ENCODE peak calls at places on chromosomes 6 and 20, in seven cellular contexts. One of them, this sample, is unnamed.

GRCh38 chr6:143513410-143513809 is 1.9 kb upstream of the FUCA2 start:
- DNase-seq in neural progenitor cell: peak; percentile 59
- DNase-seq in SK-N-SH: peak; percentile 23
- DNase-seq in psoas muscle: no peak
- DNase-seq in IMR-90: no peak
- DNase-seq in cardiac muscle cell: no peak
- DNase-seq in HepG2: peak; percentile 38
- DNase-seq in this sample: peak; percentile 69

GRCh38 chr20:36572701-36573102 is 695 bp upstream of the TGIF2 start:
- DNase-seq in HepG2: peak; percentile 65
- DNase-seq in psoas muscle: no peak
- DNase-seq in cardiac muscle cell: peak; percentile 28
- DNase-seq in SK-N-SH: peak; percentile 26
- DNase-seq in IMR-90: peak; percentile 51
- DNase-seq in neural progenitor cell: peak; percentile 64
- DNase-seq in this sample: peak; percentile 33

GRCh38 chr6:36777806-36778205 is 61.4 kb downstream of the CPNE5 start:
- DNase-seq in HepG2: no peak
- DNase-seq in psoas muscle: no peak
- DNase-seq in cardiac muscle cell: no peak
- DNase-seq in neural progenitor cell: peak; percentile 52
- DNase-seq in IMR-90: no peak
- DNase-seq in SK-N-SH: no peak
- DNase-seq in this sample: no peak

GRCh38 chr6:79269877-79270276 is 35.4 kb upstream of the HMGN3 start:
- DNase-seq in HepG2: no peak
- DNase-seq in cardiac muscle cell: peak; percentile 77
- DNase-seq in psoas muscle: no peak
- DNase-seq in IMR-90: peak; percentile 43
- DNase-seq in neural progenitor cell: no peak
- DNase-seq in SK-N-SH: no peak
- DNase-seq in this sample: no peak

GRCh38 chr20:45946149-45946970 is 11.9 kb downstream of the PCIF1 start:
- DNase-seq in SK-N-SH: no peak
- DNase-seq in HepG2: peak; percentile 97
- DNase-seq in neural progenitor cell: no peak
- DNase-seq in psoas muscle: peak; percentile 80
- DNase-seq in cardiac muscle cell: peak; percentile 62
- DNase-seq in IMR-90: no peak
- DNase-seq in this sample: peak; percentile 49

GRCh38 chr6:36753671-36754485 is 56.3 kb downstream of the RAB44 start:
- DNase-seq in IMR-90: no peak
- DNase-seq in psoas muscle: no peak
- DNase-seq in SK-N-SH: peak; percentile 54
- DNase-seq in HepG2: no peak
- DNase-seq in neural progenitor cell: no peak
- DNase-seq in cardiac muscle cell: no peak
- DNase-seq in this sample: no peak

GRCh38 chr6:127120109-127120786 is 1.8 kb downstream of the RSPO3 start:
- DNase-seq in HepG2: no peak
- DNase-seq in cardiac muscle cell: no peak
- DNase-seq in SK-N-SH: peak; percentile 34
- DNase-seq in IMR-90: no peak
- DNase-seq in neural progenitor cell: peak; percentile 37
- DNase-seq in psoas muscle: peak; percentile 57
- DNase-seq in this sample: no peak

GRCh38 chr6:25503686-25504085 is 148.3 kb upstream of the SCGN start:
- DNase-seq in cardiac muscle cell: no peak
- DNase-seq in neural progenitor cell: no peak
- DNase-seq in IMR-90: no peak
- DNase-seq in SK-N-SH: no peak
- DNase-seq in HepG2: no peak
- DNase-seq in psoas muscle: no peak
- DNase-seq in this sample: no peak

GRCh38 chr6:111795558-111795957 is 77.7 kb downstream of the FYN start:
- DNase-seq in psoas muscle: no peak
- DNase-seq in IMR-90: no peak
- DNase-seq in HepG2: no peak
- DNase-seq in SK-N-SH: no peak
- DNase-seq in neural progenitor cell: no peak
- DNase-seq in cardiac muscle cell: no peak
- DNase-seq in this sample: no peak

GRCh38 chr20:63811491-63811875 is 19.6 kb downstream of the ZBTB46 start:
- DNase-seq in psoas muscle: no peak
- DNase-seq in SK-N-SH: no peak
- DNase-seq in IMR-90: no peak
- DNase-seq in cardiac muscle cell: no peak
- DNase-seq in neural progenitor cell: no peak
- DNase-seq in HepG2: no peak
- DNase-seq in this sample: no peak

GRCh38 chr20:63815869-63816268 is 15.2 kb downstream of the ZBTB46 start:
- DNase-seq in cardiac muscle cell: no peak
- DNase-seq in neural progenitor cell: no peak
- DNase-seq in IMR-90: no peak
- DNase-seq in HepG2: no peak
- DNase-seq in psoas muscle: no peak
- DNase-seq in SK-N-SH: no peak
- DNase-seq in this sample: no peak

GRCh38 chr20:63814833-63815612 is 16.0 kb downstream of the ZBTB46 start:
- DNase-seq in cardiac muscle cell: no peak
- DNase-seq in HepG2: no peak
- DNase-seq in neural progenitor cell: no peak
- DNase-seq in SK-N-SH: no peak
- DNase-seq in psoas muscle: no peak
- DNase-seq in IMR-90: no peak
- DNase-seq in this sample: no peak

GRCh38 chr20:63819224-63819917 is 11.7 kb downstream of the ZBTB46 start:
- DNase-seq in HepG2: peak; percentile 72
- DNase-seq in cardiac muscle cell: peak; percentile 42
- DNase-seq in IMR-90: peak; percentile 45
- DNase-seq in neural progenitor cell: no peak
- DNase-seq in psoas muscle: no peak
- DNase-seq in SK-N-SH: no peak
- DNase-seq in this sample: no peak

GRCh38 chr20:63815613-63815862 is 15.5 kb downstream of the ZBTB46 start:
- DNase-seq in psoas muscle: no peak
- DNase-seq in IMR-90: no peak
- DNase-seq in HepG2: no peak
- DNase-seq in neural progenitor cell: no peak
- DNase-seq in SK-N-SH: no peak
- DNase-seq in cardiac muscle cell: no peak
- DNase-seq in this sample: no peak
- H3K4me1 ChIP-seq in psoas muscle: no peaks in the 10 kb centered on the region
- H3K4me1 ChIP-seq in IMR-90: peaks cover 11% of the 10 kb centered on the region
- H3K4me1 ChIP-seq in HepG2: peaks cover 32% of the 10 kb centered on the region
- H3K4me1 ChIP-seq in neural progenitor cell: no peaks in the 10 kb centered on the region
- H3K4me1 ChIP-seq in SK-N-SH: no peaks in the 10 kb centered on the region
- H3K4me1 ChIP-seq in cardiac muscle cell: peaks cover 6% of the 10 kb centered on the region
- H3K4me1 ChIP-seq in this sample: no peaks in the 10 kb centered on the region

GRCh38 chr6:28269492-28269891 is 2.5 kb downstream of the ZSCAN26 start:
- DNase-seq in psoas muscle: no peak
- DNase-seq in IMR-90: peak; percentile 92
- DNase-seq in cardiac muscle cell: peak; percentile 72
- DNase-seq in neural progenitor cell: no peak
- DNase-seq in SK-N-SH: no peak
- DNase-seq in HepG2: no peak
- DNase-seq in this sample: no peak
- H3K27ac ChIP-seq in psoas muscle: no peak overlapping the region
- H3K27ac ChIP-seq in IMR-90: peak overlapping the region; percentile 42
- H3K27ac ChIP-seq in cardiac muscle cell: no peak overlapping the region
- H3K27ac ChIP-seq in neural progenitor cell: no peak overlapping the region
- H3K27ac ChIP-seq in SK-N-SH: peak overlapping the region; percentile 76
- H3K27ac ChIP-seq in HepG2: no peak overlapping the region
- H3K27ac ChIP-seq in this sample: no peak overlapping the region

DNA sequence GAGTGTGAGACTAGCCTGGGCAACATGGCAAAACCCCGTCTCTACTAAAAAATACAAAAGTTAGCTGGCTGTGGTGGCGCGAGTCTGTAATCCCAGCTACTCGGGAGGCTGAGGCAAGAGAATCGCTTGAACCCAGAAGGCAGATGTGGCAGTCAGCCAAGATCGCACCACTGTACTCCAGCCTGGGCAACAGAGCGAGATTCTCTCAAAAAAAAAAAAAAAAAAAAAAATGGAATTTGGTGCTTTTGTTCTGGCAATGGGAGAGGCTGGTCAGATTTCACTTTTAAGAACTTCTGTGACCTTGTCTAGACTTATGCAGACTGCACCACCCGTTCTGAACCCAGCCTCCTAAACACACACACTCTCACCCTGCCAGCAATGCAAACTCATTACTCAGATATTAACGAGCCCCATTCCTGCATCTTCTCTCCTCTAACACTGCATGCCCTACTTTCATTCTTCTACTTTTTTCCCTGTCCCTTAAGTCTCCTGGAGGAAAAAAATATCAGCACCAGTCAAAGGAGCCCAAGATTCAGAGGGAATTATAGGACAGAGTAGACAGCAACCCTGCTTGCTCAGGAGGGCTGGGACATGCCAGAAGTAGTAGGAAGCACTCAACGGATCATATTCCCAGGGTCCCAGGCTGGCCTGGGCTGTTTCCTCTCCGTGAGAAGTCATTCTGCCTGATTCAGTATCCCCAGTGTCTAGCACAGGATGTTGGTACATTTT is 4.4 kb downstream of the MOCS1 start:
- DNase-seq in psoas muscle: no peak
- DNase-seq in neural progenitor cell: no peak
- DNase-seq in SK-N-SH: no peak
- DNase-seq in IMR-90: peak; percentile 26
- DNase-seq in HepG2: peak; percentile 26
- DNase-seq in cardiac muscle cell: peak; percentile 30
- DNase-seq in this sample: no peak
- H3K4me3 ChIP-seq in psoas muscle: peak overlapping the region; percentile 88
- H3K4me3 ChIP-seq in neural progenitor cell: no peak overlapping the region
- H3K4me3 ChIP-seq in SK-N-SH: no peak overlapping the region
- H3K4me3 ChIP-seq in IMR-90: no peak overlapping the region
- H3K4me3 ChIP-seq in HepG2: no peak overlapping the region
- H3K4me3 ChIP-seq in cardiac muscle cell: no peak overlapping the region
- H3K4me3 ChIP-seq in this sample: no peak overlapping the region

GRCh38 chr6:92967352-92967751 is 452.0 kb downstream of the EPHA7 start:
- DNase-seq in IMR-90: no peak
- DNase-seq in cardiac muscle cell: no peak
- DNase-seq in neural progenitor cell: no peak
- DNase-seq in SK-N-SH: no peak
- DNase-seq in psoas muscle: no peak
- DNase-seq in HepG2: no peak
- DNase-seq in this sample: no peak

GRCh38 chr6:92962846-92963245 is 456.5 kb downstream of the EPHA7 start:
- DNase-seq in psoas muscle: no peak
- DNase-seq in HepG2: no peak
- DNase-seq in SK-N-SH: no peak
- DNase-seq in IMR-90: no peak
- DNase-seq in neural progenitor cell: no peak
- DNase-seq in cardiac muscle cell: no peak
- DNase-seq in this sample: no peak
- H3K4me1 ChIP-seq in psoas muscle: no peaks in the 10 kb centered on the region
- H3K4me1 ChIP-seq in HepG2: no peaks in the 10 kb centered on the region
- H3K4me1 ChIP-seq in SK-N-SH: no peaks in the 10 kb centered on the region
- H3K4me1 ChIP-seq in IMR-90: no peaks in the 10 kb centered on the region
- H3K4me1 ChIP-seq in neural progenitor cell: no peaks in the 10 kb centered on the region
- H3K4me1 ChIP-seq in cardiac muscle cell: peaks cover 35% of the 10 kb centered on the region
- H3K4me1 ChIP-seq in this sample: no peaks in the 10 kb centered on the region

DNA sequence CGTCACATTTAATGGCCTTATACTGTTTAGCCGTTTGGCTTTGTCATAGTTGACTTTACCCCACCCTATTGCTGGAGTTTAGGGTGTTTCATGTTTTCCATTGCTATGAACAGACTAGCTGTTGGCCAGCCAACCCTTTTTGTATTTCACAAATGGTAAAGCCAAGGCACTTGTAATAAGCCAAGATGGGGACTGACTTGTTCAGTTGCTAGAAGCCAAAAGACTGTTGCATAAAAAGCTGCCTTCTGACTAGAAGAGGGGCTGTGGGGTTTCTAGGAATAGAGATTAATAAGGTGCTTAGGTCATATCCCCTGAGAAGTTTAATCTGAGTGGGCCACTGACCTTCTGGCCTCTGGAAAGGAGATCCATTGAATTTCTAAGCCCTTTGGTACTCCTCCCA is 211.0 kb downstream of the PLCB4 start:
- DNase-seq in cardiac muscle cell: no peak
- DNase-seq in neural progenitor cell: peak; percentile 24
- DNase-seq in IMR-90: no peak
- DNase-seq in HepG2: no peak
- DNase-seq in SK-N-SH: no peak
- DNase-seq in psoas muscle: no peak
- DNase-seq in this sample: no peak
- H3K27ac ChIP-seq in cardiac muscle cell: no peak overlapping the region
- H3K27ac ChIP-seq in neural progenitor cell: no peak overlapping the region
- H3K27ac ChIP-seq in IMR-90: no peak overlapping the region
- H3K27ac ChIP-seq in HepG2: no peak overlapping the region
- H3K27ac ChIP-seq in SK-N-SH: no peak overlapping the region
- H3K27ac ChIP-seq in psoas muscle: no peak overlapping the region
- H3K27ac ChIP-seq in this sample: no peak overlapping the region

GRCh38 chr6:12014027-12014872 is 2.1 kb downstream of the HIVEP1 start:
- DNase-seq in cardiac muscle cell: peak; percentile 57
- DNase-seq in HepG2: no peak
- DNase-seq in psoas muscle: no peak
- DNase-seq in IMR-90: peak; percentile 90
- DNase-seq in SK-N-SH: no peak
- DNase-seq in neural progenitor cell: no peak
- DNase-seq in this sample: no peak
- H3K4me3 ChIP-seq in cardiac muscle cell: no peak overlapping the region
- H3K4me3 ChIP-seq in HepG2: no peak overlapping the region
- H3K4me3 ChIP-seq in psoas muscle: no peak overlapping the region
- H3K4me3 ChIP-seq in IMR-90: no peak overlapping the region
- H3K4me3 ChIP-seq in SK-N-SH: peak overlapping the region; percentile 89
- H3K4me3 ChIP-seq in neural progenitor cell: peak overlapping the region; percentile 85
- H3K4me3 ChIP-seq in this sample: no peak overlapping the region

DNA sequence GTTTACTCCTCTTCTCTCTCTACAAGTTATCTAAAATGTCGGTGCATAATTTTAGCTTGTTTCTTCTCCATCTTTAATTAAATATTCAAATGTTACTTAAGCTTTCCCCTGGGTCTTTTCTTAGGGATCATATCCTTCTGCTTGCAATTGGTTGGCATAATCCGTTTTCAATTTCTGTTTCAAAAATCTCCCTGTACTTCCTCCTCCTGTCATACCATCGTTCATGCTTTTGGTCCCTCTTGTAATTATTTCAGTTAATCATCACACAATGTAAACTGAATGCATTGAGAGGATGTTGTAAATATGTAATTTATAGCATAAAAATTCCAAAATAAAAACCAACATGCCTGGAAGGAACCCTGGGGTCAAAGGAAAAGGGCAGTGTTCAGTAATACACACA is 189.2 kb upstream of the RAB32 start:
- DNase-seq in psoas muscle: no peak
- DNase-seq in SK-N-SH: no peak
- DNase-seq in HepG2: no peak
- DNase-seq in cardiac muscle cell: no peak
- DNase-seq in IMR-90: no peak
- DNase-seq in neural progenitor cell: no peak
- DNase-seq in this sample: no peak
- H3K4me1 ChIP-seq in psoas muscle: no peaks in the 10 kb centered on the region
- H3K4me1 ChIP-seq in SK-N-SH: peaks cover 11% of the 10 kb centered on the region
- H3K4me1 ChIP-seq in HepG2: no peaks in the 10 kb centered on the region
- H3K4me1 ChIP-seq in cardiac muscle cell: peaks cover 4% of the 10 kb centered on the region
- H3K4me1 ChIP-seq in IMR-90: no peaks in the 10 kb centered on the region
- H3K4me1 ChIP-seq in neural progenitor cell: peaks cover 22% of the 10 kb centered on the region
- H3K4me1 ChIP-seq in this sample: no peaks in the 10 kb centered on the region

GRCh38 chr6:15252205-15252604 is 6.3 kb downstream of the JARID2 start:
- DNase-seq in neural progenitor cell: no peak
- DNase-seq in psoas muscle: no peak
- DNase-seq in cardiac muscle cell: no peak
- DNase-seq in HepG2: no peak
- DNase-seq in SK-N-SH: no peak
- DNase-seq in IMR-90: no peak
- DNase-seq in this sample: no peak
- H3K27ac ChIP-seq in neural progenitor cell: no peak overlapping the region
- H3K27ac ChIP-seq in psoas muscle: peak overlapping the region; percentile 98
- H3K27ac ChIP-seq in cardiac muscle cell: no peak overlapping the region
- H3K27ac ChIP-seq in HepG2: no peak overlapping the region
- H3K27ac ChIP-seq in SK-N-SH: no peak overlapping the region
- H3K27ac ChIP-seq in IMR-90: no peak overlapping the region
- H3K27ac ChIP-seq in this sample: no peak overlapping the region